ENCODE peak calls at places on chromosome 4, in six cellular contexts. R, Z, D, G, M and H are unnamed samples.

GRCh38 chr4:122978109-122978508 is 55.7 kb upstream of the NUDT6 start:
- ATAC-seq in R (no peak), Z (peak; percentile 27), D (no peak), G (no peak), M (no peak), H (no peak)

GRCh38 chr4:108492816-108493595 is 127.4 kb upstream of the RPL34 start:
- ATAC-seq in R (no peak), Z (peak; percentile 88), D (no peak), G (peak; percentile 93), M (peak; percentile 95), H (no peak)

GRCh38 chr4:81844717-81845116 is 373.0 kb upstream of the RASGEF1B start:
- ATAC-seq in R (peak; percentile 74), Z (peak; percentile 99), D (peak; percentile 95), G (peak; percentile 93), M (peak; percentile 93), H (peak; percentile 81)

GRCh38 chr4:76548704-76549103 is 113.7 kb downstream of the SHROOM3 start:
- ATAC-seq in R (no peak), Z (no peak), D (no peak), G (no peak), M (no peak), H (no peak)

GRCh38 chr4:163600731-163601130 is 106.2 kb downstream of the TMA16 start:
- ATAC-seq in R (no peak), Z (no peak), D (peak; percentile 51), G (no peak), M (peak; percentile 59), H (no peak)

GRCh38 chr4:121041307-121042090 is 30.8 kb downstream of the NDNF start:
- ATAC-seq in R (no peak), Z (no peak), D (no peak), G (no peak), M (peak; percentile 87), H (no peak)

GRCh38 chr4:180558427-180558826 is 1684.8 kb upstream of the TENM3 start:
- ATAC-seq in R (no peak), Z (no peak), D (no peak), G (no peak), M (no peak), H (no peak)

GRCh38 chr4:151169223-151169622 is 69.8 kb downstream of the RPS3A start:
- ATAC-seq in R (no peak), Z (no peak), D (peak; percentile 96), G (peak; percentile 39), M (no peak), H (peak; percentile 93)

GRCh38 chr4:119795986-119796578 is 167.5 kb upstream of the PDE5A start:
- ATAC-seq in R (no peak), Z (no peak), D (no peak), G (peak; percentile 65), M (no peak), H (no peak)

GRCh38 chr4:7009591-7009990 is 33.6 kb upstream of the TADA2B start:
- ATAC-seq in R (no peak), Z (no peak), D (no peak), G (no peak), M (no peak), H (no peak)

GRCh38 chr4:184756399-184756798 is 22.5 kb upstream of the CENPU start:
- ATAC-seq in R (no peak), Z (no peak), D (peak; percentile 82), G (no peak), M (no peak), H (peak; percentile 80)

GRCh38 chr4:45472490-45472889 is 651.4 kb downstream of the GABRG1 start:
- ATAC-seq in R (no peak), Z (no peak), D (no peak), G (no peak), M (no peak), H (no peak)

GRCh38 chr4:165461176-165461835 is 82.5 kb downstream of the CPE start:
- ATAC-seq in R (no peak), Z (peak; percentile 55), D (peak; percentile 91), G (peak; percentile 69), M (no peak), H (peak; percentile 85)

GRCh38 chr4:7876096-7876993 is 63.3 kb downstream of the AFAP1 start:
- ATAC-seq in R (peak; percentile 90), Z (peak; percentile 62), D (no peak), G (peak; percentile 99), M (no peak), H (peak; percentile 27)

GRCh38 chr4:67871867-67872266 is 11.9 kb downstream of the TMPRSS11D start:
- ATAC-seq in R (peak; percentile 80), Z (peak; percentile 91), D (peak; percentile 81), G (peak; percentile 95), M (peak; percentile 95), H (no peak)

GRCh38 chr4:120517966-120518365 is 404.6 kb downstream of the PRDM5 start:
- ATAC-seq in R (peak; percentile 84), Z (no peak), D (peak; percentile 62), G (no peak), M (peak; percentile 68), H (peak; percentile 86)

GRCh38 chr4:101039367-101039766 is 308.0 kb downstream of the PPP3CA start:
- ATAC-seq in R (no peak), Z (no peak), D (no peak), G (no peak), M (peak; percentile 27), H (no peak)

GRCh38 chr4:120000591-120001296 is 65.9 kb downstream of the MAD2L1 start:
- ATAC-seq in R (no peak), Z (no peak), D (no peak), G (no peak), M (no peak), H (no peak)

DNA sequence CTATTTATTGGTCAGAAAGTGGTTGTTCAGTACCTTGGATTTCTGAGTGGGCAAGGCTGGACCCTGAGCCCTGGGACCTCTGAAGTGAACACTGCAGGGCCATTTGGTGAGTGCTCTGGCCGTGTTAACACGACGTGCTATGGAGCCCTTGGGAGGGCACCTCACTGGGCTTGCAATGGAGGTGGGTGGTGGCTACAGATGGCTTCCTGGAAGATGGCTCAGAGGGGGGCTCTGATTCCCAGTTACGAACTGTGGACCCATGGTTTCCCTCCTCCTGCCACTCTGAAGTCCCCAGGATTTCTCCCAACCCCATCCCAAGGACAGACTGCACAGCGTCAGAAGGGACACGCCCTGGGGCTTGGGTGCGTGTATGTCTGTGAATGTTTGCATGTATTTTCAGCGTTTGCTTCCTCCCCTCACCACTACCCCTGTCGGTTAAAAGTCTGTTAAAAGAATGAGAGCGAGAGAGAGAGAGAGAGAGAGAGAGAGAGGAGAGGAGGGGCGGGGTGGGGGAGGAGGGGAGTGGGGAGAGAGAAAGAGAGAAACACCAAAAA is 3.7 kb upstream of the RHOH start:
- ATAC-seq in R (no peak), Z (peak; percentile 45), D (no peak), G (peak; percentile 76), M (peak; percentile 40), H (no peak)
- TF ChIP-seq POLR2A in R (no peak), Z (no peak), D (no peak), G (no peak), M (peak; percentile 81), H (no peak)

GRCh38 chr4:80637190-80637589 is 301.7 kb downstream of the CFAP299 start:
- ATAC-seq in R (no peak), Z (no peak), D (no peak), G (no peak), M (no peak), H (no peak)
- TF ChIP-seq EP300 in R (no peak), Z (no peak), D (no peak), G (no peak), M (no peak), H (no peak)

DNA sequence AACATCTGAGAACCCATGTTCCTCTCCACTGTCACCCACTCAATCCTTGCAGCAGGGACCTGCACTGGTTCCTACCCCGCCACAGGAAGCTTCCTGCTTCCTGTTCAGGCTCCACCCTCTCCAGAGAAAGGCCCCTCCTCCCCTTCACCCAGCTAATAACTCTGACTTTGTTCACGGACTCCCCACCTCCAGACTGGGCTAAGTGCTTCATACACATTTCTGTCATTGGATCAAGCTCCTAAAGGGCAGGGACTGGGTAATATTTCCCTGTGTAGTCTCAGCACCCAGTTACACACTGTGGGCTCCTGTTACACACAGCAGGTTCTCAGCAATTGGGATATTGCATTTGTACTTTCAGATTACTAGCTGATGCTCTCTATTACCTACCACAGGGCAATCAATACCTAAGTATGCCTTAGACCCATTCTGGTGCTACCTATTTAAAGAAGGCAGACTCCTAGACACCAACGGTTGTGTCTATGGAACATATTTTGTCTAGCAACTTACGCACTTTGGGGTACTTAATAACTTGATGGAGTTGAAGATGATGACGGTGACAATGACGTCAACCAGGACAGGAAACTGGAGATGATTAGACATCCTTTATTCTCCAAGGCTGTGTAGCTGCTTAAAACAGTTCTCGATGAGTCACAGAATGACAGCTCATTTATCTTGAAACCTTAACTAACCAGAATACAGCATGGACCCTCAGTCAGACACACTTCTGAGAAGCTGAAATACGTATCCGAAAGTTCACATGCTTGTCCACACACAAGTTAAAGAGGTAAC is 58.1 kb downstream of the MAML3 start:
- ATAC-seq in R (peak; percentile 77), Z (peak; percentile 64), D (peak; percentile 62), G (no peak), M (peak; percentile 68), H (peak; percentile 34)
- TF ChIP-seq POLR2A in R (peak; percentile 34), Z (no peak), D (no peak), G (no peak), M (no peak), H (no peak)

GRCh38 chr4:53315300-53315699 is 50.6 kb downstream of the SCFD2 start:
- ATAC-seq in R (no peak), Z (no peak), D (no peak), G (no peak), M (no peak), H (no peak)
- TF ChIP-seq EP300 in R (no peak), Z (no peak), D (no peak), G (no peak), M (no peak), H (no peak)

GRCh38 chr4:74331944-74332343 is 23.7 kb downstream of the EPGN start:
- ATAC-seq in R (no peak), Z (no peak), D (no peak), G (no peak), M (no peak), H (no peak)
- TF ChIP-seq POLR2A in R (no peak), Z (no peak), D (no peak), G (no peak), M (no peak), H (no peak)

GRCh38 chr4:10623241-10623640 is 61.3 kb downstream of the CLNK start:
- ATAC-seq in R (no peak), Z (no peak), D (no peak), G (no peak), M (no peak), H (no peak)

GRCh38 chr4:10625130-10625529 is 59.4 kb downstream of the CLNK start:
- ATAC-seq in R (no peak), Z (no peak), D (peak; percentile 33), G (peak; percentile 94), M (no peak), H (no peak)

GRCh38 chr4:10622728-10623127 is 61.8 kb downstream of the CLNK start:
- ATAC-seq in R (no peak), Z (peak; percentile 60), D (no peak), G (no peak), M (peak; percentile 93), H (no peak)

GRCh38 chr4:10620935-10621488 is 63.6 kb downstream of the CLNK start:
- ATAC-seq in R (no peak), Z (no peak), D (no peak), G (no peak), M (no peak), H (no peak)

DNA sequence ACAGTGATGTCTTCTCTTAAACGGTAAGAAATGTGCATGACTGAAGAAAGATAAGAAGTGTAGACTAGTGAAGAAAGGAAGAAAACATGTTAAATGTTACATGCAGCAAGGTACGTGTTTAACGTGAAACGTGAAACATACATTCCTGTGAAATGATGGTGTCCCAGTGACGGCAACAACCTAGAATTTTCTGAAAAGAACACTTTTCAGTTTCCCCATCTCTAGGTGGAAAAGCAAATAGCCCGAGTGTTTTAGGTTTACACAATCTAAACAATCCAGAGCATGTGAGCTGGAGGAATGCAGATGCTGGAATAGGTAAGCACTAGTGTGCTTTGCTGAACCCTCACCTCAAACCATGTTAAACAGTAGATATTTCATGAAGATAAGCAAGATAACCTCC is 60.7 kb downstream of the CLNK start:
- ATAC-seq in R (no peak), Z (no peak), D (no peak), G (no peak), M (no peak), H (no peak)
- TF ChIP-seq EP300 in R (no peak), Z (no peak), D (no peak), G (no peak), M (no peak), H (no peak)